ENCODE peak calls at places on chromosomes 2 and 18, in four cellular contexts. L is cardiac muscle cell, M is ovary, W is astrocyte of the spinal cord. V is an unnamed sample.

GRCh38 chr2:119431976-119432881 is 575 bp downstream of the TMEM37 start:
- DNase-seq in L (no peak), M (peak), W (peak), V (no peak)

GRCh38 chr2:20212871-20213503 is 11.9 kb downstream of the SDC1 start:
- DNase-seq in L (no peak), M (peak), W (no peak), V (no peak)

GRCh38 chr2:40148344-40148743 is 303.5 kb downstream of the SLC8A1 start:
- DNase-seq in L (no peak), M (no peak), W (no peak), V (no peak)

GRCh38 chr18:37567061-37567993 is 1.7 kb upstream of the CELF4 start:
- DNase-seq in L (peak), M (no peak), W (no peak), V (no peak)

GRCh38 chr2:55051026-55051866 is 995 bp upstream of the RTN4 start:
- DNase-seq in L (peak), M (peak), W (peak), V (peak)

GRCh38 chr18:26442139-26442538 is 106.2 kb downstream of the KCTD1 start:
- DNase-seq in L (no peak), M (no peak), W (no peak), V (no peak)

GRCh38 chr18:29892960-29893558 is 1149.5 kb downstream of the DSC3 start:
- DNase-seq in L (peak), M (no peak), W (peak), V (no peak)

GRCh38 chr2:96144481-96145027 is 686 bp downstream of the DUSP2 start:
- DNase-seq in L (no peak), M (no peak), W (no peak), V (no peak)

GRCh38 chr2:222912776-222913175 is 51.9 kb downstream of the ACSL3 start:
- DNase-seq in L (no peak), M (no peak), W (no peak), V (no peak)

GRCh38 chr2:174846941-174847938 is 83.0 kb upstream of the CHRNA1 start:
- DNase-seq in L (peak), M (no peak), W (peak), V (no peak)

GRCh38 chr18:36780748-36781147 is 48.1 kb downstream of the TPGS2 start:
- DNase-seq in L (no peak), M (no peak), W (no peak), V (no peak)

GRCh38 chr2:199659207-199659606 is 191.8 kb downstream of the FTCDNL1 start:
- DNase-seq in L (peak), M (no peak), W (peak), V (peak)

GRCh38 chr2:241890524-241891235 is 21.2 kb downstream of the RTP5 start:
- DNase-seq in L (no peak), M (no peak), W (no peak), V (no peak)

GRCh38 chr2:100214265-100214961 is 72.0 kb upstream of the AFF3 start:
- DNase-seq in L (no peak), M (no peak), W (no peak), V (no peak)

GRCh38 chr2:17615728-17616351 is 75.3 kb downstream of the VSNL1 start:
- DNase-seq in L (no peak), M (no peak), W (peak), V (no peak)

GRCh38 chr18:35355140-35355618 is 11.0 kb upstream of the ZNF24 start:
- DNase-seq in L (peak), M (peak), W (peak), V (peak)

GRCh38 chr2:120887844-120888243 is 152.2 kb downstream of the GLI2 start:
- DNase-seq in L (peak), M (no peak), W (no peak), V (no peak)

GRCh38 chr2:46828491-46829239 is 86.9 kb downstream of the MCFD2 start:
- DNase-seq in L (no peak), M (no peak), W (no peak), V (no peak)

GRCh38 chr18:79789901-79790885 is 7.5 kb upstream of the KCNG2 start:
- DNase-seq in L (no peak), M (no peak), W (no peak), V (no peak)

GRCh38 chr2:9065901-9066300 is 62.4 kb upstream of the MBOAT2 start:
- DNase-seq in L (no peak), M (no peak), W (no peak), V (no peak)

GRCh38 chr2:74130211-74130995 is 17.3 kb downstream of the BOLA3 start:
- DNase-seq in L (no peak), M (no peak), W (no peak), V (no peak)

GRCh38 chr2:45128580-45128997 is 119.3 kb upstream of the SIX2 start:
- DNase-seq in L (no peak), M (no peak), W (peak), V (no peak)

GRCh38 chr2:217186152-217186551 is 326.3 kb upstream of the TNP1 start:
- DNase-seq in L (no peak), M (no peak), W (no peak), V (no peak)

GRCh38 chr18:59123588-59124369 is 15.9 kb upstream of the SEC11C start:
- DNase-seq in L (no peak), M (no peak), W (peak), V (no peak)

GRCh38 chr18:67456691-67457090 is 59.8 kb downstream of the DSEL start:
- DNase-seq in L (no peak), M (no peak), W (no peak), V (no peak)

GRCh38 chr2:107595749-107596148 is 230.9 kb upstream of the RGPD4 start:
- DNase-seq in L (no peak), M (no peak), W (peak), V (no peak)

GRCh38 chr2:55168221-55169154 is 63.6 kb downstream of the CLHC1 start:
- DNase-seq in L (peak), M (peak), W (peak), V (no peak)

GRCh38 chr2:1795842-1796580 is 51.7 kb upstream of the PXDN start:
- DNase-seq in L (no peak), M (no peak), W (no peak), V (no peak)

GRCh38 chr18:62060820-62061219 is 126.0 kb downstream of the PIGN start:
- DNase-seq in L (no peak), M (no peak), W (no peak), V (no peak)

GRCh38 chr2:46379213-46380037 is 82.2 kb downstream of the EPAS1 start:
- DNase-seq in L (peak), M (no peak), W (no peak), V (no peak)

GRCh38 chr2:235170016-235170415 is 218.2 kb downstream of the SH3BP4 start:
- DNase-seq in L (no peak), M (no peak), W (peak), V (no peak)

GRCh38 chr18:13909541-13909940 is 5.8 kb downstream of the MC2R start:
- DNase-seq in L (no peak), M (no peak), W (no peak), V (no peak)
- TF ChIP-seq CTCF in L (no peak), M (no peak), W (no peak), V (no peak)

DNA sequence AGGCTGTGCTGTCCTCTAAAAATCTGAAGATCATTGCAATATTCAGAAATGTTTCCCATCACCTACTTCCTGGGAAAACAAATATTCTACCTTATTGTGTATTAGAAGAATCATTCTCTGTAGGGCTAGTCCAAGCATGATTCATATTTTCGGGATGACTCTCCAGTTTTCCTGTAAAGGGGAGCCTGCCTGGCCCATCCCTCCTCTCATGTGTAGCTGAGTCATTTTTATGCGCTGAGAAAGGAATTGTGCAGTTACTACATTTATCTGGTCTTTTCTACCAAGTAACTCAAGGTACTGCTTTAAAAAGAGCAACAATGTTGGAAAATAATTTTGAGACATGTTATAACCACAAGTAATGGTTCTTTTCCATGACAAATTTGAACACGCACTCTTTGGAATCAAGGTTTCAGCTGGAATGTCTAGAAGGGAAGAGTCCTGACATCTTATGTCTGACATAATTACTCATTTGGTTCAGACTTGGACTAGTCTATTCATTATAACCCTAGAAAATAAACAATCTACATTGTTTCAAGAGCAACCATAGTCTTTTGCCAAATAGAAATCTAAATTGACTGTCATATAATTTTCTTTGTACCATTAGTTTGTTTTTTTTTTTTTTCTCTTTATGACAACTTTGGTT is 6.6 kb downstream of the DSG3 start:
- DNase-seq in L (no peak), M (no peak), W (peak), V (no peak)
- TF ChIP-seq CTCF in L (no peak), M (no peak), W (no peak), V (no peak)

DNA sequence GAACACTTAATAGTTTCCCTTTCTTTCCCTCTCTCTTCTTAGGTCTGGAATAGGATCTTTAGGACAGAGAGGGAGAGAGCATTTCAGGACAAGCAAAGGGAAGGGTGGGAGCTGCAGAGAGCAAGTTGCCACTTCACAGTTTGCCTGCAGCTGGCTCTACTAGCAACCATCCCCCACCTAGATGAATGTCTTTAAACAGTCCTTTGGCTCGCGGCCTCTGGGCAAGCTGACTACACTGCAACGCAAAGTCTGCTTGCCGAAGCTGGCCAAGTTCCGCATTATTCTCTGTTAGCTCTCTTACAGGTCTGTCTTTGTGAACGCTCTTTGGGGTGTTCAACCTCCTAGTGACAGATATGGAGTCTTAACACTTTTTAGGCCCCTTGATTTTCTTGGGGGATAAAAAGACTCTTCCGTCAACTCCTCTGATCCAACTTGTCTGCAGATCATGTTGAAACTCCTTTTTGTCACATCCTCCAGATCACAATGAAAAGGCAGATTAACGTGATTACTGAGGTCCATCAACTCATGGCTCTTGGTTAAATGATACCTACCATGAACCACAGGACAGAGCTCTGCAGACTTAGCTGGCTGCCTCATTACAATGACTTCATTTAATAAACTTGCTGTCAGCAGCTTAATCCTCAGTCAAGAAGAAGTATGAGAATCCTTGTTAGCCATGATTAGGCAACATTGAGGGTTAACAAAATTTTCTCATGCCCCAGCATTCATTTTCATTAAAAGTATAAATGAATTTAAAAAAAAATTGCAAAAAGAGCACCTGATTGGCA is 74.6 kb downstream of the SLC4A3 start:
- DNase-seq in L (no peak), M (peak), W (peak), V (no peak)
- TF ChIP-seq CTCF in L (no peak), M (no peak), W (no peak), V (no peak)

GRCh38 chr2:6922201-6922656 is 5.0 kb downstream of the RNF144A start:
- DNase-seq in L (no peak), M (no peak), W (no peak), V (no peak)
- TF ChIP-seq CTCF in L (no peak), M (no peak), W (no peak), V (no peak)

GRCh38 chr2:10305254-10305635 is 2.5 kb downstream of the HPCAL1 start:
- DNase-seq in L (no peak), M (no peak), W (peak), V (no peak)

GRCh38 chr2:10306901-10307463 is 4.3 kb downstream of the HPCAL1 start:
- DNase-seq in L (no peak), M (no peak), W (no peak), V (no peak)

GRCh38 chr2:10304458-10305253 is 2.0 kb downstream of the HPCAL1 start:
- DNase-seq in L (no peak), M (no peak), W (no peak), V (no peak)

GRCh38 chr2:10303634-10304378 is 1.1 kb downstream of the HPCAL1 start:
- DNase-seq in L (peak), M (peak), W (peak), V (peak)

DNA sequence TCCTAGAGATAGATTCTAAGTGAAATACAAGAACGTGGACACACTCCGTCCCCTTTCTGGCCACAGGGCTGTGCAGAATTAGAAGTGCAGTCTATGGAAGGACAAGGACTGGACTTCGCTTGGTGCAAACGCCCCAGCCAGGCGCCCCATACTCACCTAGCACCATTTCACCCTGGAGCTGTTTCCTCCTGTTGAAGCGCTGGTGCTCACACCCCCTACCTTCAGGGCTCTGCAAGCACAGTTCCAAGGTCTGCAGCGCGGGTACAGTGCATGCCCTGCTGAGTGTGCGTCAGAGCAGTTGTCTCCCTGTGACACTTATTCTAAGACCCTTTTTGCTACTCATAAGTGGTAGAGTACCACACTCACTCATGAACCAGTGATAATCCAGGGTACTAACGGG is 3.0 kb downstream of the HPCAL1 start:
- DNase-seq in L (peak), M (no peak), W (no peak), V (peak)
- TF ChIP-seq CTCF in L (no peak), M (no peak), W (peak), V (no peak)

V was measured in endothelial cell.